ENCODE peak calls at places on chromosomes 1 and 21, in seven cellular contexts. U is GM23338; R is retina; K is AG09309; A is HuH-7.5; Y is H9; O is stimulated activated CD8-positive, alpha-beta memory T cell treated with anti-CD3 and anti-CD28 coated beads, Interleukin-4, amount 100 ng/mL, for 24 hours. G is an unnamed sample.

GRCh38 chr1:178938959-178939317 is 68.1 kb upstream of the ANGPTL1 start:
- DNase-seq in O (no peak), K (no peak), R (peak), Y (no peak), A (no peak), U (no peak), G (no peak)

GRCh38 chr1:20719871-20720620 is 2.2 kb upstream of the KIF17 start:
- DNase-seq in A (no peak), Y (peak), R (no peak), O (no peak), K (no peak), U (no peak), G (no peak)

GRCh38 chr1:200150721-200151120 is 123.2 kb downstream of the NR5A2 start:
- DNase-seq in Y (no peak), A (peak), R (peak), U (no peak), O (no peak), K (peak), G (no peak)

GRCh38 chr1:117883620-117884019 is 45.8 kb downstream of the GDAP2 start:
- DNase-seq in U (no peak), A (no peak), Y (no peak), R (no peak), K (no peak), O (no peak), G (no peak)

GRCh38 chr1:201648066-201648910 is 109.4 kb downstream of the NAV1 start:
- DNase-seq in Y (peak), K (no peak), O (no peak), A (peak), U (peak), R (peak), G (no peak)

GRCh38 chr1:3777078-3777547 is 4.6 kb downstream of the SMIM1 start:
- DNase-seq in O (no peak), U (no peak), R (no peak), K (no peak), Y (no peak), A (no peak), G (no peak)

GRCh38 chr1:1356166-1356795 is 2.1 kb downstream of the MXRA8 start:
- DNase-seq in U (no peak), O (no peak), R (no peak), K (no peak), A (no peak), Y (no peak), G (no peak)

GRCh38 chr1:66623812-66624211 is 89.9 kb downstream of the SGIP1 start:
- DNase-seq in R (no peak), Y (no peak), A (no peak), K (peak), O (no peak), U (no peak), G (no peak)

GRCh38 chr21:36200089-36200561 is 43.5 kb downstream of the DOP1B start:
- DNase-seq in Y (no peak), K (no peak), U (no peak), A (no peak), O (no peak), R (no peak), G (no peak)

GRCh38 chr21:37787456-37787855 is 128.8 kb downstream of the KCNJ6 start:
- DNase-seq in R (no peak), A (no peak), O (no peak), K (peak), Y (no peak), U (no peak), G (no peak)

GRCh38 chr1:215992620-215993019 is 425.5 kb downstream of the KCTD3 start:
- DNase-seq in Y (no peak), A (no peak), U (peak), R (peak), O (no peak), K (no peak), G (no peak)

GRCh38 chr1:52613611-52614373 is 11.6 kb downstream of the GPX7 start:
- DNase-seq in K (no peak), A (no peak), O (no peak), R (no peak), U (no peak), Y (no peak), G (no peak)

GRCh38 chr1:14598007-14598497 is 433 bp upstream of the KAZN start:
- DNase-seq in A (no peak), U (peak), O (no peak), K (no peak), Y (peak), R (peak), G (no peak)

GRCh38 chr1:44240802-44241671 is 27.8 kb downstream of the DMAP1 start:
- DNase-seq in Y (no peak), O (no peak), R (peak), A (no peak), U (no peak), K (no peak), G (no peak)

GRCh38 chr1:197399691-197400521 is 131.9 kb downstream of the CRB1 start:
- DNase-seq in A (peak), R (no peak), Y (peak), U (peak), O (no peak), K (no peak), G (no peak)